ENCODE peak calls at places on chromosomes 6 and 20, in four cellular contexts. One of them, this sample, is unnamed.
A peak's percentile ranks its signal among the peaks of the same experiment; 100 is the strongest.

GRCh38 chr20:34872604-34873224 is at the start of gene GGT7:
- DNase-seq in astrocyte of the hippocampus: peak; percentile 90
- DNase-seq in HCT116: peak; percentile 35
- DNase-seq in stimulated activated CD4-positive, alpha-beta T cell treated with anti-CD3 and anti-CD28 coated beads, TNF-alpha, amount 100 ng/mL, for 24 hours: peak; percentile 72
- DNase-seq in this sample: peak; percentile 74

GRCh38 chr6:157708239-157708638 is 114.8 kb upstream of the SNX9 start:
- DNase-seq in astrocyte of the hippocampus: no peak
- DNase-seq in HCT116: no peak
- DNase-seq in stimulated activated CD4-positive, alpha-beta T cell treated with anti-CD3 and anti-CD28 coated beads, TNF-alpha, amount 100 ng/mL, for 24 hours: no peak
- DNase-seq in this sample: no peak

GRCh38 chr6:20691185-20691584 is 156.9 kb downstream of the CDKAL1 start:
- DNase-seq in astrocyte of the hippocampus: no peak
- DNase-seq in HCT116: no peak
- DNase-seq in stimulated activated CD4-positive, alpha-beta T cell treated with anti-CD3 and anti-CD28 coated beads, TNF-alpha, amount 100 ng/mL, for 24 hours: no peak
- DNase-seq in this sample: no peak

GRCh38 chr20:32466739-32467505 is 108.8 kb downstream of the ASXL1 start:
- DNase-seq in astrocyte of the hippocampus: no peak
- DNase-seq in HCT116: no peak
- DNase-seq in stimulated activated CD4-positive, alpha-beta T cell treated with anti-CD3 and anti-CD28 coated beads, TNF-alpha, amount 100 ng/mL, for 24 hours: no peak
- DNase-seq in this sample: no peak

GRCh38 chr20:43938932-43939761 is 24.5 kb downstream of the TOX2 start:
- DNase-seq in astrocyte of the hippocampus: peak; percentile 99
- DNase-seq in HCT116: no peak
- DNase-seq in stimulated activated CD4-positive, alpha-beta T cell treated with anti-CD3 and anti-CD28 coated beads, TNF-alpha, amount 100 ng/mL, for 24 hours: no peak
- DNase-seq in this sample: peak; percentile 61

GRCh38 chr6:131629656-131630055 is 1.6 kb upstream of the MED23 start:
- DNase-seq in astrocyte of the hippocampus: peak; percentile 14
- DNase-seq in HCT116: no peak
- DNase-seq in stimulated activated CD4-positive, alpha-beta T cell treated with anti-CD3 and anti-CD28 coated beads, TNF-alpha, amount 100 ng/mL, for 24 hours: no peak
- DNase-seq in this sample: no peak

GRCh38 chr20:1184638-1185315 is at the start of gene TMEM74B:
- DNase-seq in astrocyte of the hippocampus: peak; percentile 10
- DNase-seq in HCT116: no peak
- DNase-seq in stimulated activated CD4-positive, alpha-beta T cell treated with anti-CD3 and anti-CD28 coated beads, TNF-alpha, amount 100 ng/mL, for 24 hours: no peak
- DNase-seq in this sample: no peak

GRCh38 chr20:51420111-51420510 is 122.4 kb downstream of the NFATC2 start:
- DNase-seq in astrocyte of the hippocampus: no peak
- DNase-seq in HCT116: no peak
- DNase-seq in stimulated activated CD4-positive, alpha-beta T cell treated with anti-CD3 and anti-CD28 coated beads, TNF-alpha, amount 100 ng/mL, for 24 hours: no peak
- DNase-seq in this sample: no peak

GRCh38 chr6:13478525-13478962 is 8.9 kb downstream of the GFOD1 start:
- DNase-seq in astrocyte of the hippocampus: no peak
- DNase-seq in HCT116: no peak
- DNase-seq in stimulated activated CD4-positive, alpha-beta T cell treated with anti-CD3 and anti-CD28 coated beads, TNF-alpha, amount 100 ng/mL, for 24 hours: no peak
- DNase-seq in this sample: no peak

GRCh38 chr20:61933481-61933950 is 132.2 kb downstream of the TAF4 start:
- DNase-seq in astrocyte of the hippocampus: no peak
- DNase-seq in HCT116: no peak
- DNase-seq in stimulated activated CD4-positive, alpha-beta T cell treated with anti-CD3 and anti-CD28 coated beads, TNF-alpha, amount 100 ng/mL, for 24 hours: no peak
- DNase-seq in this sample: no peak

GRCh38 chr20:33910056-33910455 is 83.7 kb upstream of the RALY start:
- DNase-seq in astrocyte of the hippocampus: peak; percentile 66
- DNase-seq in HCT116: no peak
- DNase-seq in stimulated activated CD4-positive, alpha-beta T cell treated with anti-CD3 and anti-CD28 coated beads, TNF-alpha, amount 100 ng/mL, for 24 hours: no peak
- DNase-seq in this sample: no peak

GRCh38 chr6:34630040-34630439 is 66.5 kb downstream of the ILRUN start:
- DNase-seq in astrocyte of the hippocampus: peak; percentile 78
- DNase-seq in HCT116: peak; percentile 56
- DNase-seq in stimulated activated CD4-positive, alpha-beta T cell treated with anti-CD3 and anti-CD28 coated beads, TNF-alpha, amount 100 ng/mL, for 24 hours: no peak
- DNase-seq in this sample: no peak

GRCh38 chr6:97669191-97669651 is 386.2 kb upstream of the MMS22L start:
- DNase-seq in astrocyte of the hippocampus: peak; percentile 67
- DNase-seq in HCT116: no peak
- DNase-seq in stimulated activated CD4-positive, alpha-beta T cell treated with anti-CD3 and anti-CD28 coated beads, TNF-alpha, amount 100 ng/mL, for 24 hours: no peak
- DNase-seq in this sample: peak; percentile 6

GRCh38 chr6:74096329-74096728 is 400.3 kb downstream of the CD109 start:
- DNase-seq in astrocyte of the hippocampus: no peak
- DNase-seq in HCT116: no peak
- DNase-seq in stimulated activated CD4-positive, alpha-beta T cell treated with anti-CD3 and anti-CD28 coated beads, TNF-alpha, amount 100 ng/mL, for 24 hours: no peak
- DNase-seq in this sample: no peak

GRCh38 chr6:7905416-7905815 is 5.2 kb downstream of the TXNDC5 start:
- DNase-seq in astrocyte of the hippocampus: no peak
- DNase-seq in HCT116: no peak
- DNase-seq in stimulated activated CD4-positive, alpha-beta T cell treated with anti-CD3 and anti-CD28 coated beads, TNF-alpha, amount 100 ng/mL, for 24 hours: no peak
- DNase-seq in this sample: no peak

GRCh38 chr6:17431581-17431980 is 38.2 kb downstream of the CAP2 start:
- DNase-seq in astrocyte of the hippocampus: peak; percentile 44
- DNase-seq in HCT116: no peak
- DNase-seq in stimulated activated CD4-positive, alpha-beta T cell treated with anti-CD3 and anti-CD28 coated beads, TNF-alpha, amount 100 ng/mL, for 24 hours: no peak
- DNase-seq in this sample: no peak

GRCh38 chr6:158027590-158028285 is 46.1 kb downstream of the SYNJ2 start:
- DNase-seq in astrocyte of the hippocampus: no peak
- DNase-seq in HCT116: no peak
- DNase-seq in stimulated activated CD4-positive, alpha-beta T cell treated with anti-CD3 and anti-CD28 coated beads, TNF-alpha, amount 100 ng/mL, for 24 hours: no peak
- DNase-seq in this sample: no peak

GRCh38 chr20:32767418-32768198 is 5.4 kb downstream of the DNMT3B start:
- DNase-seq in astrocyte of the hippocampus: no peak
- DNase-seq in HCT116: no peak
- DNase-seq in stimulated activated CD4-positive, alpha-beta T cell treated with anti-CD3 and anti-CD28 coated beads, TNF-alpha, amount 100 ng/mL, for 24 hours: no peak
- DNase-seq in this sample: no peak

GRCh38 chr20:14343658-14344057 is 6.2 kb upstream of the FLRT3 start:
- DNase-seq in astrocyte of the hippocampus: no peak
- DNase-seq in HCT116: no peak
- DNase-seq in stimulated activated CD4-positive, alpha-beta T cell treated with anti-CD3 and anti-CD28 coated beads, TNF-alpha, amount 100 ng/mL, for 24 hours: no peak
- DNase-seq in this sample: no peak

GRCh38 chr6:110490110-110490509 is 13.7 kb upstream of the SLC22A16 start:
- DNase-seq in astrocyte of the hippocampus: no peak
- DNase-seq in HCT116: no peak
- DNase-seq in stimulated activated CD4-positive, alpha-beta T cell treated with anti-CD3 and anti-CD28 coated beads, TNF-alpha, amount 100 ng/mL, for 24 hours: no peak
- DNase-seq in this sample: no peak

GRCh38 chr6:163725008-163725941 is 310.8 kb downstream of the QKI start:
- DNase-seq in astrocyte of the hippocampus: peak; percentile 47
- DNase-seq in HCT116: no peak
- DNase-seq in stimulated activated CD4-positive, alpha-beta T cell treated with anti-CD3 and anti-CD28 coated beads, TNF-alpha, amount 100 ng/mL, for 24 hours: no peak
- DNase-seq in this sample: no peak

GRCh38 chr6:149938571-149939462 is 3.0 kb upstream of the ULBP2 start:
- DNase-seq in astrocyte of the hippocampus: peak; percentile 38
- DNase-seq in HCT116: no peak
- DNase-seq in stimulated activated CD4-positive, alpha-beta T cell treated with anti-CD3 and anti-CD28 coated beads, TNF-alpha, amount 100 ng/mL, for 24 hours: peak; percentile 12
- DNase-seq in this sample: no peak

GRCh38 chr20:62410742-62411478 is 3.8 kb upstream of the CABLES2 start:
- DNase-seq in astrocyte of the hippocampus: no peak
- DNase-seq in HCT116: no peak
- DNase-seq in stimulated activated CD4-positive, alpha-beta T cell treated with anti-CD3 and anti-CD28 coated beads, TNF-alpha, amount 100 ng/mL, for 24 hours: no peak
- DNase-seq in this sample: no peak

GRCh38 chr6:43171284-43172126 is 436 bp downstream of the SRF start:
- DNase-seq in astrocyte of the hippocampus: peak; percentile 53
- DNase-seq in HCT116: no peak
- DNase-seq in stimulated activated CD4-positive, alpha-beta T cell treated with anti-CD3 and anti-CD28 coated beads, TNF-alpha, amount 100 ng/mL, for 24 hours: no peak
- DNase-seq in this sample: no peak

GRCh38 chr6:20025681-20026080 is 186.6 kb downstream of the MBOAT1 start:
- DNase-seq in astrocyte of the hippocampus: no peak
- DNase-seq in HCT116: no peak
- DNase-seq in stimulated activated CD4-positive, alpha-beta T cell treated with anti-CD3 and anti-CD28 coated beads, TNF-alpha, amount 100 ng/mL, for 24 hours: no peak
- DNase-seq in this sample: no peak

GRCh38 chr20:34473262-34473883 is 42.8 kb upstream of the DYNLRB1 start:
- DNase-seq in astrocyte of the hippocampus: peak; percentile 46
- DNase-seq in HCT116: peak; percentile 48
- DNase-seq in stimulated activated CD4-positive, alpha-beta T cell treated with anti-CD3 and anti-CD28 coated beads, TNF-alpha, amount 100 ng/mL, for 24 hours: no peak
- DNase-seq in this sample: peak; percentile 51

GRCh38 chr20:38043512-38044300 is 10.2 kb downstream of the RPRD1B start:
- DNase-seq in astrocyte of the hippocampus: peak; percentile 73
- DNase-seq in HCT116: no peak
- DNase-seq in stimulated activated CD4-positive, alpha-beta T cell treated with anti-CD3 and anti-CD28 coated beads, TNF-alpha, amount 100 ng/mL, for 24 hours: no peak
- DNase-seq in this sample: no peak

GRCh38 chr6:15330174-15330934 is 84.5 kb downstream of the JARID2 start:
- DNase-seq in astrocyte of the hippocampus: peak; percentile 42
- DNase-seq in HCT116: no peak
- DNase-seq in stimulated activated CD4-positive, alpha-beta T cell treated with anti-CD3 and anti-CD28 coated beads, TNF-alpha, amount 100 ng/mL, for 24 hours: no peak
- DNase-seq in this sample: no peak